ENCODE peak calls at places on chromosomes 2 and 18, in five cellular contexts. One of them, this sample, is unnamed.

GRCh38 chr2:220509921-220510320 is 882.5 kb downstream of the SLC4A3 start:
- DNase-seq in CD8-positive, alpha-beta T cell: no peak
- DNase-seq in PC-9: no peak
- DNase-seq in upper lobe of right lung: no peak
- DNase-seq in GM12865: no peak
- DNase-seq in this sample: no peak

GRCh38 chr2:235026649-235027557 is 75.1 kb downstream of the SH3BP4 start:
- DNase-seq in upper lobe of right lung: peak; percentile 84
- DNase-seq in PC-9: peak; percentile 98
- DNase-seq in GM12865: no peak
- DNase-seq in CD8-positive, alpha-beta T cell: no peak
- DNase-seq in this sample: peak; percentile 23

GRCh38 chr2:209640358-209640757 is 131.3 kb upstream of the UNC80 start:
- DNase-seq in CD8-positive, alpha-beta T cell: no peak
- DNase-seq in PC-9: peak; percentile 81
- DNase-seq in upper lobe of right lung: no peak
- DNase-seq in GM12865: no peak
- DNase-seq in this sample: no peak

GRCh38 chr2:52874706-52875105 is 892.9 kb upstream of the CHAC2 start:
- DNase-seq in CD8-positive, alpha-beta T cell: no peak
- DNase-seq in GM12865: no peak
- DNase-seq in upper lobe of right lung: no peak
- DNase-seq in PC-9: no peak
- DNase-seq in this sample: no peak

GRCh38 chr18:27378396-27379094 is 193.4 kb upstream of the CHST9 start:
- DNase-seq in GM12865: peak; percentile 24
- DNase-seq in upper lobe of right lung: no peak
- DNase-seq in CD8-positive, alpha-beta T cell: no peak
- DNase-seq in PC-9: peak; percentile 79
- DNase-seq in this sample: peak; percentile 68

GRCh38 chr2:45458909-45459563 is 152.0 kb downstream of the SRBD1 start:
- DNase-seq in GM12865: no peak
- DNase-seq in PC-9: peak; percentile 95
- DNase-seq in CD8-positive, alpha-beta T cell: no peak
- DNase-seq in upper lobe of right lung: no peak
- DNase-seq in this sample: peak; percentile 73

GRCh38 chr2:171432969-171433762 is 624 bp downstream of the METTL8 start:
- DNase-seq in GM12865: peak; percentile 89
- DNase-seq in upper lobe of right lung: no peak
- DNase-seq in CD8-positive, alpha-beta T cell: peak; percentile 16
- DNase-seq in PC-9: peak; percentile 75
- DNase-seq in this sample: peak; percentile 30

GRCh38 chr18:398866-399637 is 101.4 kb downstream of the COLEC12 start:
- DNase-seq in GM12865: no peak
- DNase-seq in upper lobe of right lung: no peak
- DNase-seq in CD8-positive, alpha-beta T cell: no peak
- DNase-seq in PC-9: peak; percentile 58
- DNase-seq in this sample: no peak

GRCh38 chr2:173947131-173947530 is 18.0 kb downstream of the SP3 start:
- DNase-seq in upper lobe of right lung: no peak
- DNase-seq in PC-9: no peak
- DNase-seq in GM12865: no peak
- DNase-seq in CD8-positive, alpha-beta T cell: no peak
- DNase-seq in this sample: peak; percentile 47

GRCh38 chr2:226187601-226188000 is 612.0 kb downstream of the IRS1 start:
- DNase-seq in PC-9: no peak
- DNase-seq in upper lobe of right lung: no peak
- DNase-seq in CD8-positive, alpha-beta T cell: no peak
- DNase-seq in GM12865: no peak
- DNase-seq in this sample: peak; percentile 75

GRCh38 chr2:146467425-146467824 is 1377.4 kb upstream of the ACVR2A start:
- DNase-seq in PC-9: no peak
- DNase-seq in GM12865: no peak
- DNase-seq in CD8-positive, alpha-beta T cell: no peak
- DNase-seq in upper lobe of right lung: no peak
- DNase-seq in this sample: no peak

GRCh38 chr2:190533968-190534309 is 583 bp downstream of the NEMP2 start:
- DNase-seq in upper lobe of right lung: no peak
- DNase-seq in CD8-positive, alpha-beta T cell: peak; percentile 54
- DNase-seq in GM12865: peak; percentile 88
- DNase-seq in PC-9: no peak
- DNase-seq in this sample: peak; percentile 75

GRCh38 chr2:8863331-8863953 is 26.0 kb upstream of the KIDINS220 start:
- DNase-seq in upper lobe of right lung: no peak
- DNase-seq in GM12865: no peak
- DNase-seq in PC-9: no peak
- DNase-seq in CD8-positive, alpha-beta T cell: no peak
- DNase-seq in this sample: no peak

GRCh38 chr2:169808211-169808610 is 9.5 kb downstream of the SSB start:
- DNase-seq in PC-9: no peak
- DNase-seq in GM12865: no peak
- DNase-seq in CD8-positive, alpha-beta T cell: no peak
- DNase-seq in upper lobe of right lung: no peak
- DNase-seq in this sample: peak; percentile 85

GRCh38 chr2:237227190-237227988 is 141.7 kb downstream of the COPS8 start:
- DNase-seq in GM12865: no peak
- DNase-seq in CD8-positive, alpha-beta T cell: no peak
- DNase-seq in upper lobe of right lung: no peak
- DNase-seq in PC-9: peak; percentile 71
- DNase-seq in this sample: peak; percentile 92

GRCh38 chr2:203533696-203534471 is 1.2 kb downstream of the RAPH1 start:
- DNase-seq in PC-9: no peak
- DNase-seq in GM12865: peak; percentile 16
- DNase-seq in upper lobe of right lung: no peak
- DNase-seq in CD8-positive, alpha-beta T cell: peak; percentile 14
- DNase-seq in this sample: peak; percentile 76

GRCh38 chr18:9683418-9684396 is 24.4 kb upstream of the RAB31 start:
- DNase-seq in GM12865: no peak
- DNase-seq in PC-9: peak; percentile 76
- DNase-seq in upper lobe of right lung: no peak
- DNase-seq in CD8-positive, alpha-beta T cell: no peak
- DNase-seq in this sample: peak; percentile 90

GRCh38 chr2:55707751-55708150 is 14.1 kb upstream of the PNPT1 start:
- DNase-seq in upper lobe of right lung: no peak
- DNase-seq in PC-9: no peak
- DNase-seq in GM12865: no peak
- DNase-seq in CD8-positive, alpha-beta T cell: no peak
- DNase-seq in this sample: no peak

GRCh38 chr18:38718365-38718901 is 1152.8 kb upstream of the CELF4 start:
- DNase-seq in CD8-positive, alpha-beta T cell: no peak
- DNase-seq in upper lobe of right lung: no peak
- DNase-seq in PC-9: no peak
- DNase-seq in GM12865: no peak
- DNase-seq in this sample: no peak

GRCh38 chr2:232869138-232870001 is 694 bp upstream of the SNORC start:
- DNase-seq in CD8-positive, alpha-beta T cell: no peak
- DNase-seq in upper lobe of right lung: no peak
- DNase-seq in PC-9: no peak
- DNase-seq in GM12865: no peak
- DNase-seq in this sample: no peak

GRCh38 chr18:56869189-56869777 is 218.1 kb downstream of the WDR7 start:
- DNase-seq in CD8-positive, alpha-beta T cell: no peak
- DNase-seq in GM12865: peak; percentile 70
- DNase-seq in upper lobe of right lung: no peak
- DNase-seq in PC-9: peak; percentile 56
- DNase-seq in this sample: peak; percentile 86

GRCh38 chr2:102100371-102101096 is 42.0 kb upstream of the IL1R1 start:
- DNase-seq in GM12865: peak; percentile 33
- DNase-seq in upper lobe of right lung: no peak
- DNase-seq in CD8-positive, alpha-beta T cell: no peak
- DNase-seq in PC-9: peak; percentile 97
- DNase-seq in this sample: peak; percentile 28

GRCh38 chr18:57930476-57930875 is 113.5 kb upstream of the NEDD4L start:
- DNase-seq in PC-9: no peak
- DNase-seq in upper lobe of right lung: no peak
- DNase-seq in GM12865: no peak
- DNase-seq in CD8-positive, alpha-beta T cell: no peak
- DNase-seq in this sample: no peak

GRCh38 chr2:163732718-163733117 is 3.1 kb downstream of the FIGN start:
- DNase-seq in upper lobe of right lung: no peak
- DNase-seq in PC-9: no peak
- DNase-seq in CD8-positive, alpha-beta T cell: no peak
- DNase-seq in GM12865: no peak
- DNase-seq in this sample: no peak

GRCh38 chr18:61820842-61821241 is 72.0 kb downstream of the RNF152 start:
- DNase-seq in upper lobe of right lung: no peak
- DNase-seq in CD8-positive, alpha-beta T cell: no peak
- DNase-seq in GM12865: no peak
- DNase-seq in PC-9: no peak
- DNase-seq in this sample: peak; percentile 9

GRCh38 chr2:98458207-98458606 is 13.5 kb downstream of the INPP4A start:
- DNase-seq in upper lobe of right lung: no peak
- DNase-seq in PC-9: peak; percentile 83
- DNase-seq in CD8-positive, alpha-beta T cell: peak; percentile 50
- DNase-seq in GM12865: no peak
- DNase-seq in this sample: no peak

GRCh38 chr2:216555274-216555673 is 56.6 kb downstream of the RPL37A start:
- DNase-seq in CD8-positive, alpha-beta T cell: no peak
- DNase-seq in PC-9: no peak
- DNase-seq in GM12865: no peak
- DNase-seq in upper lobe of right lung: peak; percentile 81
- DNase-seq in this sample: no peak

GRCh38 chr2:73172963-73173362 is 29.4 kb upstream of the NOTO start:
- DNase-seq in GM12865: peak; percentile 71
- DNase-seq in PC-9: no peak
- DNase-seq in upper lobe of right lung: no peak
- DNase-seq in CD8-positive, alpha-beta T cell: no peak
- DNase-seq in this sample: peak; percentile 43

GRCh38 chr18:32469190-32469611 is 1.5 kb downstream of the GAREM1 start:
- DNase-seq in PC-9: peak; percentile 43
- DNase-seq in GM12865: no peak
- DNase-seq in upper lobe of right lung: no peak
- DNase-seq in CD8-positive, alpha-beta T cell: peak; percentile 5
- DNase-seq in this sample: peak; percentile 36

GRCh38 chr2:170155022-170155722 is 22.8 kb upstream of the MYO3B start:
- DNase-seq in GM12865: peak; percentile 52
- DNase-seq in CD8-positive, alpha-beta T cell: no peak
- DNase-seq in upper lobe of right lung: no peak
- DNase-seq in PC-9: no peak
- DNase-seq in this sample: peak; percentile 63

GRCh38 chr2:55111570-55112228 is 61.4 kb upstream of the RTN4 start:
- DNase-seq in CD8-positive, alpha-beta T cell: no peak
- DNase-seq in GM12865: no peak
- DNase-seq in PC-9: peak; percentile 96
- DNase-seq in upper lobe of right lung: peak; percentile 84
- DNase-seq in this sample: peak; percentile 95

GRCh38 chr2:46126571-46126970 is 170.6 kb upstream of the EPAS1 start:
- DNase-seq in CD8-positive, alpha-beta T cell: no peak
- DNase-seq in PC-9: no peak
- DNase-seq in upper lobe of right lung: no peak
- DNase-seq in GM12865: no peak
- DNase-seq in this sample: no peak

DNA sequence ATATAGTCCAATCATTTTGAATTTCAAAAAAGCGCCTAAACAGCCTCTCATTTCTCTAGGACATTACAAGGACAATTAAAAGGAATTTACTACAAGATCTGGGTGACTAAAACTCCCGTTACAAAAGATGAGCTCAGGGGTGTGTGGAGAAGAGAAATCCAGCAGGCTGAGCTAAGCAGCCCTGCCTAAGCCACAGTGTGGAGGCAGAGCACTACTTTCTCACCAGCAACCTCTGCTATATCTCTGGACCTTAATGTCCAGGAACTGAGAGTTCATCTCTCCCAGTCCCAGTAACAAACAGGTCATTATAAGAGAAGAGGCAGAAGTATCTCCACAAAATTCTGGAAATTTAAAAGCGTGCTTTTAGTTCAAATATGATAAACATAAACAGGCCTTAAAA is 18.9 kb upstream of the ANKRD62 start:
- DNase-seq in GM12865: no peak
- DNase-seq in CD8-positive, alpha-beta T cell: no peak
- DNase-seq in PC-9: no peak
- DNase-seq in upper lobe of right lung: no peak
- DNase-seq in this sample: peak; percentile 71
- TF ChIP-seq CTCF in GM12865: no peak
- TF ChIP-seq CTCF in CD8-positive, alpha-beta T cell: no peak
- TF ChIP-seq CTCF in PC-9: no peak
- TF ChIP-seq CTCF in upper lobe of right lung: no peak
- TF ChIP-seq CTCF in this sample: peak; percentile 70

DNA sequence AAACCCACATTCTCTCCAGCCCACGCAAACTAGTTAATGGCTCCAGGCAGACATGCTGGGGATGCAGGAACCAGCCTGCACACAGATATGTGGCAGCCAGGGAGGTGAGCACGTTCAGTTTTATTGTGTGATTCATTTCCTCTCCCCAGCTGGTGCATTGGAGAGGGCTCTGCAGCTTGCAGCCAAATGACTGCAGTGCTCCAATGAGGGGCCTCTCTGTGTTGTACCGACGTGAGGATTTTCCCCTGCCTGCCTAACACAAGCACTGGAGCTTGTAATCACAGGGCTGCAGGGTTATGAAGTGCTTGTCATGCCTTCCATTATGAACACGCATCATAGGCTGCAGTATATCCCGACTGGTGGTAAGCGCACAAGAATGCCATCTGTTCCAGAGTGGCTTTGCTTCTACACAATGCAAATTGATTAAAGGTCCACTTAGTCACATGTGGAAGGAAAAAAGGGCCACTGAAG is 92.3 kb upstream of the THUMPD2 start:
- DNase-seq in GM12865: no peak
- DNase-seq in upper lobe of right lung: no peak
- DNase-seq in PC-9: no peak
- DNase-seq in CD8-positive, alpha-beta T cell: no peak
- DNase-seq in this sample: peak; percentile 30
- H3K4me3 ChIP-seq in GM12865: no peak overlapping the region
- H3K4me3 ChIP-seq in upper lobe of right lung: no peak overlapping the region
- H3K4me3 ChIP-seq in PC-9: no peak overlapping the region
- H3K4me3 ChIP-seq in CD8-positive, alpha-beta T cell: no peak overlapping the region
- H3K4me3 ChIP-seq in this sample: no peak overlapping the region

GRCh38 chr18:24731158-24731557 is 270.7 kb downstream of the HRH4 start:
- DNase-seq in PC-9: no peak
- DNase-seq in CD8-positive, alpha-beta T cell: no peak
- DNase-seq in GM12865: peak; percentile 16
- DNase-seq in upper lobe of right lung: no peak
- DNase-seq in this sample: no peak

GRCh38 chr18:24726727-24727539 is 266.5 kb downstream of the HRH4 start:
- DNase-seq in PC-9: peak; percentile 36
- DNase-seq in upper lobe of right lung: no peak
- DNase-seq in CD8-positive, alpha-beta T cell: peak; percentile 50
- DNase-seq in GM12865: peak; percentile 80
- DNase-seq in this sample: peak; percentile 90

GRCh38 chr18:24725644-24726043 is 265.2 kb downstream of the HRH4 start:
- DNase-seq in GM12865: no peak
- DNase-seq in upper lobe of right lung: no peak
- DNase-seq in CD8-positive, alpha-beta T cell: no peak
- DNase-seq in PC-9: no peak
- DNase-seq in this sample: no peak

GRCh38 chr18:24731981-24732380 is 271.5 kb downstream of the HRH4 start:
- DNase-seq in CD8-positive, alpha-beta T cell: no peak
- DNase-seq in GM12865: no peak
- DNase-seq in upper lobe of right lung: no peak
- DNase-seq in PC-9: no peak
- DNase-seq in this sample: no peak

GRCh38 chr18:24727685-24728084 is 267.2 kb downstream of the HRH4 start:
- DNase-seq in GM12865: no peak
- DNase-seq in upper lobe of right lung: no peak
- DNase-seq in CD8-positive, alpha-beta T cell: no peak
- DNase-seq in PC-9: no peak
- DNase-seq in this sample: no peak
- TF ChIP-seq CTCF in GM12865: no peak
- TF ChIP-seq CTCF in upper lobe of right lung: no peak
- TF ChIP-seq CTCF in CD8-positive, alpha-beta T cell: no peak
- TF ChIP-seq CTCF in PC-9: no peak
- TF ChIP-seq CTCF in this sample: no peak

GRCh38 chr18:75070625-75071483 is 138.1 kb downstream of the PTGR3 start:
- DNase-seq in GM12865: peak; percentile 75
- DNase-seq in PC-9: peak; percentile 93
- DNase-seq in upper lobe of right lung: no peak
- DNase-seq in CD8-positive, alpha-beta T cell: peak; percentile 69
- DNase-seq in this sample: peak; percentile 79
- H3K4me3 ChIP-seq in GM12865: peak overlapping the region; percentile 23
- H3K4me3 ChIP-seq in PC-9: peak overlapping the region; percentile 25
- H3K4me3 ChIP-seq in upper lobe of right lung: peak overlapping the region; percentile 27
- H3K4me3 ChIP-seq in CD8-positive, alpha-beta T cell: peak overlapping the region; percentile 9
- H3K4me3 ChIP-seq in this sample: peak overlapping the region; percentile 32